ENCODE peak calls at places on chromosomes 3 and 15, in four cellular contexts. One of them, this sample, is unnamed.

GRCh38 chr15:47293763-47294162 is 423.5 kb upstream of the SEMA6D start:
- DNase-seq in HFF-Myc: no peak
- DNase-seq in OCI-LY7: no peak
- DNase-seq in PC-3: no peak
- DNase-seq in this sample: peak; percentile 91

GRCh38 chr3:17292556-17292955 is 407.8 kb downstream of the PLCL2 start:
- DNase-seq in HFF-Myc: no peak
- DNase-seq in PC-3: no peak
- DNase-seq in OCI-LY7: no peak
- DNase-seq in this sample: no peak

GRCh38 chr3:134052370-134052769 is 22.6 kb upstream of the SLCO2A1 start:
- DNase-seq in HFF-Myc: no peak
- DNase-seq in PC-3: no peak
- DNase-seq in OCI-LY7: no peak
- DNase-seq in this sample: no peak

GRCh38 chr3:53806182-53807116 is 39.8 kb downstream of the CHDH start:
- DNase-seq in HFF-Myc: no peak
- DNase-seq in OCI-LY7: no peak
- DNase-seq in PC-3: peak; percentile 18
- DNase-seq in this sample: peak; percentile 25

GRCh38 chr15:69061414-69061842 is 46.9 kb downstream of the NOX5 start:
- DNase-seq in HFF-Myc: no peak
- DNase-seq in OCI-LY7: no peak
- DNase-seq in PC-3: peak; percentile 72
- DNase-seq in this sample: no peak

GRCh38 chr3:15926866-15927265 is 129.1 kb upstream of the ANKRD28 start:
- DNase-seq in OCI-LY7: no peak
- DNase-seq in HFF-Myc: no peak
- DNase-seq in PC-3: no peak
- DNase-seq in this sample: no peak

GRCh38 chr3:105649469-105649868 is 219.3 kb downstream of the CBLB start:
- DNase-seq in OCI-LY7: no peak
- DNase-seq in HFF-Myc: no peak
- DNase-seq in PC-3: no peak
- DNase-seq in this sample: no peak

GRCh38 chr3:122555275-122556071 is 8.6 kb downstream of the PARP9 start:
- DNase-seq in PC-3: peak; percentile 87
- DNase-seq in HFF-Myc: no peak
- DNase-seq in OCI-LY7: no peak
- DNase-seq in this sample: no peak

GRCh38 chr15:27514526-27514925 is 543.5 kb downstream of the GABRG3 start:
- DNase-seq in PC-3: peak; percentile 28
- DNase-seq in OCI-LY7: no peak
- DNase-seq in HFF-Myc: no peak
- DNase-seq in this sample: no peak

GRCh38 chr15:71780349-71780976 is 29.9 kb upstream of the NR2E3 start:
- DNase-seq in HFF-Myc: peak; percentile 52
- DNase-seq in OCI-LY7: peak; percentile 73
- DNase-seq in PC-3: peak; percentile 74
- DNase-seq in this sample: peak; percentile 32

GRCh38 chr3:195195321-195196209 is 75.4 kb downstream of the XXYLT1 start:
- DNase-seq in PC-3: no peak
- DNase-seq in HFF-Myc: no peak
- DNase-seq in OCI-LY7: no peak
- DNase-seq in this sample: no peak
- TF ChIP-seq CTCF in PC-3: no peak
- TF ChIP-seq CTCF in HFF-Myc: no peak
- TF ChIP-seq CTCF in OCI-LY7: no peak
- TF ChIP-seq CTCF in this sample: no peak

DNA sequence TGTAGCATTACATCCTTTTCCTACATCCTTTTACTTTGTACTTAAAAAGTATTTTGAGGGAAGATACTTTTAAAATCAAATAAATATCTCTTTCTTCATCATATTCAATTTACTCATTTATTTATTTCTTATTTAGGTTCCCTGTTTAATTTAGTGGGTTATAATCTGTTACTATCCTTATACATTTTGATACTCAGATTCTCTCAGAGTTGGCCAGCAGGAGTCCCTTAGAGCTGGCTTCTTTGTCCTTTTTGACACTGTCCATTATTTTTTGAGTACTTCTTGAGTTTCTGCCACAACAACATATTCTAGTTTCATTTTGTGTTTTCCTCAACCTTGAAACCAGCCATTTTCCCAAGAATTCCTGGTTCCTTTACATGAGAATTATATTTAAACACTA is 111.6 kb upstream of the DCBLD2 start:
- DNase-seq in PC-3: peak; percentile 26
- DNase-seq in HFF-Myc: no peak
- DNase-seq in OCI-LY7: peak; percentile 33
- DNase-seq in this sample: no peak
- TF ChIP-seq CTCF in PC-3: peak; percentile 57
- TF ChIP-seq CTCF in HFF-Myc: no peak
- TF ChIP-seq CTCF in OCI-LY7: peak; percentile 61
- TF ChIP-seq CTCF in this sample: no peak

GRCh38 chr15:66838671-66839239 is 136.7 kb downstream of the SMAD6 start:
- DNase-seq in HFF-Myc: no peak
- DNase-seq in PC-3: peak; percentile 43
- DNase-seq in OCI-LY7: peak; percentile 56
- DNase-seq in this sample: no peak
- TF ChIP-seq CTCF in HFF-Myc: peak; percentile 69
- TF ChIP-seq CTCF in PC-3: peak; percentile 59
- TF ChIP-seq CTCF in OCI-LY7: peak; percentile 83
- TF ChIP-seq CTCF in this sample: peak; percentile 64

GRCh38 chr15:34865531-34865930 is 70.2 kb upstream of the ACTC1 start:
- DNase-seq in OCI-LY7: no peak
- DNase-seq in PC-3: no peak
- DNase-seq in HFF-Myc: no peak
- DNase-seq in this sample: no peak

DNA sequence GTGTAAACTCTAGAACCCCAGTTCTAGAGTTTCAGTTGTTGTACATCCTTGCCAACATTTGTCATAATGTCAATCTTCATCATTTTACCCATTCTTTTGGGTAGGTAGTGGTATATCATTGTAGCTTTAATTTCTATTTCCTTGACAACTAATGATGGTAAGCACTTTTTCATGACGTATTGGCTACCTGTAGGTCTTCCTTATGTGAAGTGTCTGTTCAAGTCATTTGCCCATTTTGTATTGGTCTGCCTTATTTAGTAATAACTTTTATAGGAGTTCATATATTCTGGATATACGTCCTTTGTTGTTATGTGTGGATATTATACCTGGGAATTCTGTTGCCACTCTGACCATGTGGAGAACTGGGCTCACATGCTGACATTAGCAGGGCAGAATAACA is 73.8 kb upstream of the ACTC1 start:
- DNase-seq in HFF-Myc: no peak
- DNase-seq in PC-3: no peak
- DNase-seq in OCI-LY7: no peak
- DNase-seq in this sample: no peak
- TF ChIP-seq CTCF in HFF-Myc: no peak
- TF ChIP-seq CTCF in PC-3: no peak
- TF ChIP-seq CTCF in OCI-LY7: no peak
- TF ChIP-seq CTCF in this sample: no peak

DNA sequence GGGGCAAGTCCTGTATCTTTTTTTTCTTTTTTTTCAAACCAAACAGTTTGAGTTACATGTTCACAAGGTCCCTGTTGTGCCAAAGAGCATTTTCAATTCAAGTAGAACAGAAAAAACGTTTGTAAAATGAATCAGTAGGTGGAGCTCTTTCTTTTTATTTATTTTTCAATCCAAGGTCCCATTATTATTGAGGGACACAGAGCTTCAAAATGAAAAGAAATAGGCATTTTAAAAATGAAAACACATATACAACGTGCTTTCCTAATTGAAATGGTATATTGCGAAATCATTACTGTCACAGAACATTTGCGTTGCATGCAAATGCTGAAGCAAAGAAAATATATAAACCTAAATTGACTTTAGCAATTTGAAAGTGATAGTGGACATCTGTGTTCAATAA is 711.0 kb downstream of the MECOM start:
- DNase-seq in OCI-LY7: no peak
- DNase-seq in PC-3: peak; percentile 73
- DNase-seq in HFF-Myc: no peak
- DNase-seq in this sample: peak; percentile 71
- TF ChIP-seq CTCF in OCI-LY7: peak; percentile 49
- TF ChIP-seq CTCF in PC-3: peak; percentile 73
- TF ChIP-seq CTCF in HFF-Myc: no peak
- TF ChIP-seq CTCF in this sample: peak; percentile 32

GRCh38 chr3:65912647-65913046 is 126.1 kb downstream of the MAGI1 start:
- DNase-seq in HFF-Myc: no peak
- DNase-seq in PC-3: no peak
- DNase-seq in OCI-LY7: no peak
- DNase-seq in this sample: no peak

GRCh38 chr3:65919841-65920240 is 118.9 kb downstream of the MAGI1 start:
- DNase-seq in OCI-LY7: no peak
- DNase-seq in HFF-Myc: no peak
- DNase-seq in PC-3: no peak
- DNase-seq in this sample: no peak

GRCh38 chr3:65915477-65915876 is 123.2 kb downstream of the MAGI1 start:
- DNase-seq in PC-3: no peak
- DNase-seq in HFF-Myc: no peak
- DNase-seq in OCI-LY7: no peak
- DNase-seq in this sample: no peak

GRCh38 chr3:65914032-65914739 is 124.5 kb downstream of the MAGI1 start:
- DNase-seq in OCI-LY7: no peak
- DNase-seq in HFF-Myc: no peak
- DNase-seq in PC-3: no peak
- DNase-seq in this sample: no peak

GRCh38 chr3:65914740-65915366 is 123.9 kb downstream of the MAGI1 start:
- DNase-seq in PC-3: peak; percentile 2
- DNase-seq in HFF-Myc: no peak
- DNase-seq in OCI-LY7: no peak
- DNase-seq in this sample: no peak
- TF ChIP-seq CTCF in PC-3: peak; percentile 37
- TF ChIP-seq CTCF in HFF-Myc: no peak
- TF ChIP-seq CTCF in OCI-LY7: peak; percentile 43
- TF ChIP-seq CTCF in this sample: peak; percentile 0